ENCODE peak calls at places on chromosomes 16 and 17, in eight cellular contexts. Q is LHCN-M2; U is glutamatergic neuron; S is upper lobe of right lung; Z is fibroblast of lung; P is stimulated activated CD4-positive, alpha-beta T cell treated with anti-CD3 and anti-CD28 coated beads, Interleukin-1b, Interleukin-23, amount 100 ng/mL, for 1 hour; L is AG04450; J is amniotic epithelial cell. X is an unnamed sample.

GRCh38 chr16:21228473-21228872 is 5.0 kb upstream of the ANKS4B start:
- DNase-seq in Q (no peak), U (no peak), S (no peak), Z (no peak), P (no peak), L (no peak), J (no peak), X (no peak)

GRCh38 chr17:5950871-5951270 is 119.3 kb upstream of the WSCD1 start:
- DNase-seq in Q (no peak), U (peak), S (no peak), Z (no peak), P (no peak), L (no peak), J (no peak), X (peak)

GRCh38 chr16:11551842-11552241 is 34.9 kb downstream of the LITAF start:
- DNase-seq in Q (no peak), U (no peak), S (no peak), Z (no peak), P (no peak), L (no peak), J (no peak), X (no peak)

GRCh38 chr16:22757202-22757601 is 56.8 kb upstream of the HS3ST2 start:
- DNase-seq in Q (no peak), U (no peak), S (no peak), Z (no peak), P (no peak), L (no peak), J (no peak), X (no peak)

GRCh38 chr17:10276436-10276835 is 78.0 kb upstream of the GAS7 start:
- DNase-seq in Q (no peak), U (no peak), S (no peak), Z (no peak), P (no peak), L (no peak), J (no peak), X (no peak)

GRCh38 chr17:82710499-82711232 is 5.8 kb upstream of the FN3KRP start:
- DNase-seq in Q (peak), U (no peak), S (no peak), Z (no peak), P (no peak), L (no peak), J (no peak), X (no peak)

GRCh38 chr16:19524356-19524865 is 669 bp downstream of the CCP110 start:
- DNase-seq in Q (no peak), U (no peak), S (no peak), Z (no peak), P (no peak), L (no peak), J (no peak), X (no peak)

GRCh38 chr16:19506965-19507364 is 14.9 kb downstream of the GDE1 start:
- DNase-seq in Q (no peak), U (no peak), S (no peak), Z (no peak), P (no peak), L (no peak), J (no peak), X (no peak)

GRCh38 chr17:66400698-66401097 is 98.3 kb downstream of the PRKCA start:
- DNase-seq in Q (no peak), U (no peak), S (no peak), Z (no peak), P (no peak), L (no peak), J (no peak), X (no peak)

GRCh38 chr16:68417711-68418301 is 30.5 kb downstream of the SMPD3 start:
- DNase-seq in Q (no peak), U (no peak), S (peak), Z (peak), P (peak), L (no peak), J (peak), X (peak)

GRCh38 chr17:79797492-79798295 is 817 bp upstream of the CBX8 start:
- DNase-seq in Q (no peak), U (peak), S (no peak), Z (no peak), P (no peak), L (no peak), J (no peak), X (no peak)

GRCh38 chr17:13311301-13311700 is 290.4 kb downstream of the HS3ST3A1 start:
- DNase-seq in Q (peak), U (no peak), S (no peak), Z (peak), P (no peak), L (no peak), J (peak), X (peak)

GRCh38 chr17:75625813-75626486 is 7.3 kb upstream of the SMIM5 start:
- DNase-seq in Q (peak), U (peak), S (no peak), Z (no peak), P (no peak), L (no peak), J (peak), X (peak)

GRCh38 chr16:85289760-85290625 is 177.7 kb upstream of the CIBAR2 start:
- DNase-seq in Q (no peak), U (no peak), S (no peak), Z (no peak), P (no peak), L (no peak), J (no peak), X (no peak)

X was measured in cerebellar cortex.